ENCODE peak calls at places on chromosomes 16 and 17, in five cellular contexts. D is cardiac fibroblast, I is ascending aorta, Q is heart left ventricle, F is uterus. N is an unnamed sample.

GRCh38 chr17:80941171-80941570 is 50.5 kb upstream of the CHMP6 start:
- DNase-seq in I (no peak), F (peak), Q (no peak), D (no peak), N (no peak)

GRCh38 chr16:59259074-59259963 is 525.2 kb upstream of the GOT2 start:
- DNase-seq in F (no peak), Q (no peak), D (no peak), I (no peak), N (peak)

GRCh38 chr16:88192601-88193000 is 190.2 kb upstream of the ZNF469 start:
- DNase-seq in D (no peak), F (no peak), Q (no peak), I (no peak), N (no peak)

GRCh38 chr17:8145811-8146210 is 6.4 kb downstream of the PER1 start:
- DNase-seq in D (no peak), F (no peak), I (no peak), Q (no peak), N (no peak)

GRCh38 chr16:17392857-17393421 is 77.8 kb downstream of the XYLT1 start:
- DNase-seq in I (no peak), F (no peak), Q (no peak), D (no peak), N (no peak)

GRCh38 chr17:16214190-16215001 is 938 bp downstream of the NCOR1 start:
- DNase-seq in I (no peak), F (no peak), D (no peak), Q (no peak), N (no peak)

GRCh38 chr16:16045879-16046278 is 96.5 kb downstream of the ABCC1 start:
- DNase-seq in I (no peak), F (no peak), D (no peak), Q (no peak), N (no peak)

GRCh38 chr17:48795444-48796162 is 21.4 kb downstream of the TTLL6 start:
- DNase-seq in Q (no peak), D (peak), I (no peak), F (peak), N (no peak)

GRCh38 chr17:50272711-50273653 is 1.3 kb upstream of the TMEM92 start:
- DNase-seq in Q (peak), D (peak), F (peak), I (no peak), N (peak)

GRCh38 chr16:55368205-55368604 is 44.2 kb downstream of the IRX6 start:
- DNase-seq in Q (no peak), F (no peak), D (no peak), I (no peak), N (no peak)

GRCh38 chr16:19172098-19172780 is 4.2 kb downstream of the SYT17 start:
- DNase-seq in F (no peak), D (no peak), Q (no peak), I (no peak), N (no peak)

GRCh38 chr17:16313159-16314090 is 39.8 kb downstream of the CENPV start:
- DNase-seq in D (no peak), Q (no peak), F (no peak), I (no peak), N (no peak)

GRCh38 chr16:2458887-2459646 is 842 bp upstream of the TEDC2 start:
- DNase-seq in I (no peak), Q (no peak), D (no peak), F (no peak), N (no peak)

GRCh38 chr17:45364531-45365390 is 47.9 kb upstream of the MAP3K14 start:
- DNase-seq in D (peak), Q (no peak), F (no peak), I (no peak), N (no peak)

GRCh38 chr17:34756670-34757021 is 177.3 kb downstream of the TMEM132E start:
- DNase-seq in F (no peak), Q (no peak), I (no peak), D (no peak), N (no peak)

GRCh38 chr17:4609761-4610160 is 25.4 kb downstream of the SMTNL2 start:
- DNase-seq in F (no peak), D (no peak), Q (no peak), I (no peak), N (no peak)

GRCh38 chr16:72094266-72094610 is 591 bp downstream of the DHX38 start:
- DNase-seq in D (no peak), I (no peak), F (no peak), Q (no peak), N (no peak)

GRCh38 chr16:59991171-59991570 is 1257.1 kb upstream of the GOT2 start:
- DNase-seq in F (no peak), Q (no peak), D (no peak), I (no peak), N (no peak)

GRCh38 chr17:8696951-8697745 is 47.5 kb downstream of the CCDC42 start:
- DNase-seq in F (peak), Q (peak), I (no peak), D (peak), N (no peak)

GRCh38 chr17:27915715-27916114 is 22.6 kb upstream of the LYRM9 start:
- DNase-seq in F (no peak), D (no peak), Q (no peak), I (no peak), N (no peak)

GRCh38 chr16:12729448-12729847 is 74.2 kb downstream of the CPPED1 start:
- DNase-seq in Q (no peak), F (no peak), I (no peak), D (peak), N (no peak)

GRCh38 chr16:68040506-68041288 is 17.6 kb downstream of the DUS2 start:
- DNase-seq in I (no peak), F (peak), Q (peak), D (peak), N (peak)

GRCh38 chr16:471353-472198 is 46.1 kb downstream of the RAB11FIP3 start:
- DNase-seq in I (no peak), D (peak), Q (no peak), F (no peak), N (no peak)

GRCh38 chr17:386145-386876 is 33.7 kb upstream of the RPH3AL start:
- DNase-seq in I (no peak), D (peak), F (peak), Q (peak), N (peak)

GRCh38 chr17:78401246-78401645 is 22.8 kb downstream of the PGS1 start:
- DNase-seq in F (no peak), Q (no peak), I (no peak), D (peak), N (no peak)

GRCh38 chr16:89693289-89693731 is 6.8 kb downstream of the CDK10 start:
- DNase-seq in Q (no peak), D (no peak), F (no peak), I (no peak), N (no peak)

GRCh38 chr16:27843800-27844199 is 219.7 kb downstream of the GSG1L start:
- DNase-seq in D (no peak), F (no peak), Q (no peak), I (no peak), N (no peak)

GRCh38 chr17:3036800-3037199 is 26.6 kb downstream of the OR1D5 start:
- DNase-seq in F (no peak), I (no peak), Q (no peak), D (no peak), N (no peak)

GRCh38 chr16:75624921-75625334 is 1.8 kb upstream of the ADAT1 start:
- DNase-seq in D (peak), I (no peak), F (no peak), Q (no peak), N (no peak)

GRCh38 chr16:52499061-52499460 is 47.9 kb downstream of the TOX3 start:
- DNase-seq in D (no peak), F (no peak), I (no peak), Q (no peak), N (no peak)

DNA sequence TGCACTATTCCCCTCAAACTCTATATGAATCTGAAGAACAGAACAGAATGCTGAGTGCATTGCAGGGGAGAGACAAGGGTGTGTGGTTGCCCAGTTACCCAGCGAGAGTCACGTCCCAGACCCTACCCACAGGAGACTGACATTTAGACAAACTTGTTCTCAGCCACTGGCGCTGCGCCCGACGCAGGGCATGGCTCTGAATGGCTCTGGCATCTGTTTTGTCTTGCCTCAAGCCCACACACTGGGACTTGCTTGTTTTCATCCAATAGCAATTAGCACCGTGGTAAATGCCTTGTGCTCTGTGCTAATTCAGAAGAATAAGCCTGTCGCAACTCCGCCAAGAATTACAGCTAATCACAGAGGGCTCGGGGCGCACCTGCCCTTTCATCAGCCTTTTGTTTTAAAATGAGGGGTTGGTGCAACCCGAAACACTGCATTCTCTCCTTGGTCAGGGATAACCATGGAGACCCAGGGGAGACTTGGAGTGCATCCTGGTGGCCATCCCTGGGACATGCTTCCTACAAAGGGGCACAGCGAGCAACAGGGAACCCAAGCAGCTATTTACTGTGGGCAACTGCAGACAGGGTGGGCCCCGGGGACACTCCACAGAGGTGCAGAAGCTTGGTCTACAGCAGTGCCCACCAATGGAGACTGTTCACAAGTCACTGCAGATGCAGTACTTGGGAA is 220.5 kb upstream of the ZFHX3 start:
- DNase-seq in I (no peak), Q (no peak), F (peak), D (peak), N (no peak)
- TF ChIP-seq CTCF in I (no peak), Q (no peak), F (no peak), D (peak), N (no peak)

DNA sequence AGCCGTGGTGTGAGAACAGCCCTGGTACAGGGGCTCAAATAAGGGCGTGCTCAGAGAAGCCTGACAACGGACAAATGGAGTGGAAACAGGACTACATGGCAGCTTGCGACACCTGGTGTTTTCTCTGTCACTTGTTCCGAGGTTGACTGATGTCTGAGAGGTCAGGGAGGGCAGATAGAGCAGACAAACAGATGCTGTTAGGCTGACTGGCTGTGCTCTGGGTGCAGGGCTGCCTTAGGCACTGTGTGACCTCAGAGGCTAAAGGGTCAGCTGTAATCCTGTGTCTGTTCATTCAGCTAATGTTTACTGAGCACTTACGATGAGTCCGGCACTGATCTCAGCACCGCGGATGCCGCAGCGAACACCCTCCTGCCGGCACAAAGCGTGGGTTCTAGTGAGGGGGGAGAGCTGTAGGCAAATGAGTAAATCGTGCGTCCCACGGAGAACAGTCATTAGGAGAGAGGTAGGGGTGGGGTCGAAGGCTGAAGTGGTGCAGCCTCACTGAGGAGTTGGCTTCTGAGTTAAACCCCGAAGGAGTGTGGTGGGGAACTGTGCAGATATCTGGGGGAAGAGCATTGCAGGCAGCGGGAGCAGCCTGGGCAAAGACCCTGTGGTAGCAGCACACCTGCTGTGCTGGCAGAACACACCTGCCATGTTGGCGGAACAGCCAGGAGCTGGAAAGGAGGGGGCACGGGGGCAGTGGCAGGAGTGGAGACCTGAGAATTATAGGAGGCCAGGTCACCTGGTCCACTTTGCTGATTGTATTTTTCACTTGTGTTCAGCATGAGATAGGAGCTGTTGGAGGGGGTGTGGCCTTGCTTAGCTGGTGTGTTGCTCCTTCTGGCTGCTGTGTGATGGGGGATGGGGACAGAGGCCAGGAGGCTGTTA is 35.0 kb downstream of the GPT2 start:
- DNase-seq in Q (no peak), F (no peak), I (no peak), D (no peak), N (peak)
- TF ChIP-seq CTCF in Q (no peak), F (no peak), I (no peak), D (no peak), N (peak)

GRCh38 chr17:61425682-61426481 is 26.2 kb downstream of the TBX2 start:
- DNase-seq in I (no peak), Q (no peak), F (no peak), D (no peak), N (no peak)
- TF ChIP-seq CTCF in I (no peak), Q (no peak), F (no peak), D (no peak), N (no peak)

GRCh38 chr16:4653981-4654380 is 29.4 kb downstream of the MGRN1 start:
- DNase-seq in F (no peak), I (no peak), Q (no peak), D (peak), N (no peak)
- TF ChIP-seq CTCF in F (no peak), I (no peak), Q (no peak), D (no peak), N (no peak)

DNA sequence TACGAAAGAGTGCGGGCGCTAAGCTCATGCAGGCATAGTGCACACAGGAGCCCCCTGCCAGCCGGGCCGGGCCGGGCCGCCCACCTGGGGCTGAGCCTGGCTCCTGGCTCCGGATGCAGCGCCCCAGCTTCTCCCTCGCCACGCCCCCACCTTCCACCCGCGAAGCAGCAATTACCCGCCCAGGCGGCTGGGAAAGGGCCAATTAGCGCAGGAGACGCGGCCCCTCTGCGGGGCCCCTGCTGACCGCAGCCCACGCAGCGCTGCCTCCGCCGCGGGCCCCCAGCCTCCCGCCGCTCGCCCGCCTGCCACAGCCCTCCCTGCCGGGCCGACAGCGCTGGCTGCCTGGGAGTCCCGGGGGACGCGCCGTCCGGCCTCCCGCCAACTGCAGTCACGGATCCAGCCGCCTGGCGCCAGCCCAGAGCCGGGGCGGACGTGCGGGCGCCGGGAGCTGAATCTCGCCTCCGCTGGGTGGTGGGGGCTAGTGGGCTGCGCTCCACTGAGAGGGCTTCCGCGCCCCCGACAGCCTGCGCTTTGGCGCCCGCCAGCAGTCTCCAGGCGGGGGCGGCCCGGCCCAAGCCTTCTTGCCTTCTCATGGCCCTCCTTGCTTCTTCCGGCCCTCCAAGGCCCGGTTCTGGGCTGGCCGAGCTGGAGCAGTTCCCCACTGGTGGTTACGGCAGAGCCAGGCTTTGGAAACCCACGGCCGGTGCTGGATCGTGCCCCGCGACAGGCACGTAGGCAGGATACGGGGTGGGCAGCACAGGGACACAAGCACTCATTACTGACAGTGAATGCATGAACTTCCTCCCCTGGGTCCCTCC is 14.9 kb upstream of the CBFB start:
- DNase-seq in D (peak), Q (peak), F (peak), I (no peak), N (peak)
- TF ChIP-seq CTCF in D (no peak), Q (peak), F (peak), I (peak), N (peak)

GRCh38 chr16:81732699-81733098 is 46.4 kb upstream of the PLCG2 start:
- DNase-seq in D (no peak), I (no peak), Q (no peak), F (no peak), N (no peak)
- TF ChIP-seq CTCF in D (no peak), I (no peak), Q (no peak), F (no peak), N (no peak)

DNA sequence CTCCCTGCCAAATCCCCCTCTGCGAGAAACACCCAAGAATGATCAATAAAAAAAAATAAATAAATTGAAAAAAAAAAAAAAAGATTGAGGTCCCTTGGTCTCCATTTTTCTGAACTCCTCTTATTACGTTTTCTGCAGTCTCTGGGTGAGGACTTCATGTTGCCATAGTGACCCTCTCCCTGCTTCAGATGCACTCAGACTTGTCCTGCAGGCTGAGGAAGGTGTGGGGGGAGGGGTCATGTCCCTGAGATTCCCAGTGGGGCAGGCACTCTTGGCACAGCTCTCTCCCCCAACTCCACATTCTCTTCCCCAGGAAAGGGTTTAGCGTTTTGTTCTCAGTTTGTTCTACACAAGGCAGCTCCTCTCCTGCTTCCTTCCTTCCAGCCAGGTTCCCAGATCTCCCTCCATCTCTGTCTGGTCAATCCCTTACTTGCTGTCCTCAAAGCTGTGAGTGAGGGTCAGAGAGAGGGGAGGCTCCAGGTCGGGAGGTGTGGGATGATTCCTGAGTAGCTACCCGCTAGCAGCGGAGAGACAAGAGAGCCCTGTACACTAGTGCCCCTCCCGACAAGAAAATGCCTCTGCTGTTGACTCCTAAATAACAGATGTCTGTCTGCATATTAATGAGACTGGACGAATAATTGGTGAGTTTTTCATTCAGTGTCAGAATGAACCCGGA is 9.1 kb downstream of the RND2 start:
- DNase-seq in I (no peak), D (no peak), Q (no peak), F (no peak), N (no peak)
- TF ChIP-seq CTCF in I (no peak), D (no peak), Q (no peak), F (no peak), N (no peak)

DNA sequence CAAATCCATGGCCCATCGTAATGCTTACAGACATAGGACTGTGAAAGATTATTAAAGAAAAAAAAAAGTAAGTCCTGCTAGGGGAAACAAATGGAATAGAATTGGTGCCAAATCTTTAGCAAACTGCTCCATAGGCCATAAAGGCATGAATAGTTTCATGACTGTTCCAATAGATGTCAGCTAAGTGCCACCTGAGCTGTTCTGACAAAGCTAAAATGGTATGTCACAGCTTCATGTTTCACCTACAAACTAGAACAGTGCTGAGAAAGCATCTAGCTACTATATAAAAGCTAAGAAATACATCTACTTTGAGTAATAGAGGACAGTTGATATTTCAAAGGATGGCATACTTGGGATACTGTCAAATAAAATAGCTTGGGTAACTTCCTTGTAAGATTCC is 771.6 kb upstream of the CA10 start:
- DNase-seq in I (no peak), D (no peak), Q (no peak), F (no peak), N (no peak)
- TF ChIP-seq CTCF in I (no peak), D (no peak), Q (no peak), F (no peak), N (no peak)